ENCODE peak calls at places on chromosomes 12 and 14, in seven cellular contexts. E is body of pancreas, U is lower lobe of right lung, P is endothelial cell of umbilical vein, A is RWPE1, V is retinal pigment epithelial cell, J is heart left ventricle. C is an unnamed sample.

GRCh38 chr14:92471919-92472318 is 41.7 kb upstream of the RIN3 start:
- DNase-seq in P (peak), A (peak), U (no peak), J (no peak), V (peak), E (no peak), C (peak)

GRCh38 chr14:34554540-34555250 is 15.2 kb upstream of the EAPP start:
- DNase-seq in E (no peak), J (no peak), A (no peak), U (no peak), V (no peak), P (no peak), C (no peak)

GRCh38 chr12:48881652-48882324 is 16.1 kb upstream of the RND1 start:
- DNase-seq in J (no peak), A (no peak), U (no peak), V (no peak), P (no peak), E (no peak), C (no peak)

GRCh38 chr14:95207475-95208253 is 50.3 kb upstream of the DICER1 start:
- DNase-seq in P (no peak), J (no peak), V (no peak), U (no peak), A (no peak), E (no peak), C (no peak)

GRCh38 chr12:110141389-110141788 is 17.2 kb downstream of the IFT81 start:
- DNase-seq in P (no peak), A (no peak), V (no peak), U (no peak), J (no peak), E (no peak), C (no peak)

GRCh38 chr12:15834575-15834974 is 45.4 kb upstream of the EPS8 start:
- DNase-seq in P (no peak), E (no peak), V (no peak), U (no peak), A (no peak), J (no peak), C (no peak)

GRCh38 chr12:121857322-121858246 is 1.1 kb downstream of the HPD start:
- DNase-seq in P (no peak), E (no peak), V (no peak), U (no peak), A (no peak), J (no peak), C (no peak)

GRCh38 chr14:61296707-61297502 is 15.8 kb upstream of the TMEM30B start:
- DNase-seq in P (peak), J (no peak), E (no peak), A (peak), U (no peak), V (no peak), C (no peak)

GRCh38 chr14:25042362-25043299 is 7.3 kb downstream of the STXBP6 start:
- DNase-seq in E (no peak), U (no peak), P (peak), J (peak), A (no peak), V (no peak), C (no peak)

GRCh38 chr14:89507521-89507920 is 90.5 kb upstream of the FOXN3 start:
- DNase-seq in J (no peak), E (no peak), P (peak), V (peak), U (no peak), A (peak), C (no peak)

GRCh38 chr12:123396954-123397353 is 13.0 kb downstream of the KMT5A start:
- DNase-seq in A (no peak), J (no peak), P (no peak), V (no peak), U (no peak), E (peak), C (no peak)

GRCh38 chr14:101774814-101775213 is 13.3 kb downstream of the PPP2R5C start:
- DNase-seq in E (no peak), V (no peak), U (no peak), A (no peak), P (no peak), J (no peak), C (no peak)

GRCh38 chr14:71212683-71213107 is 305.4 kb downstream of the PCNX1 start:
- DNase-seq in E (no peak), A (no peak), J (no peak), V (no peak), U (no peak), P (no peak), C (no peak)

GRCh38 chr14:56635041-56635440 is 55.4 kb downstream of the TMEM260 start:
- DNase-seq in U (no peak), V (no peak), A (no peak), J (no peak), E (no peak), P (no peak), C (no peak)

GRCh38 chr14:23057757-23058653 is 685 bp upstream of the CDH24 start:
- DNase-seq in P (peak), A (peak), J (peak), U (peak), V (peak), E (peak), C (peak)

GRCh38 chr14:23063601-23064000 is 6.3 kb upstream of the CDH24 start:
- DNase-seq in V (no peak), E (no peak), U (no peak), P (no peak), J (no peak), A (no peak), C (peak)

GRCh38 chr14:23058654-23059504 is 1.6 kb upstream of the CDH24 start:
- DNase-seq in P (no peak), A (no peak), J (no peak), U (no peak), V (no peak), E (no peak), C (no peak)

GRCh38 chr14:23060536-23061260 is 3.4 kb upstream of the CDH24 start:
- DNase-seq in A (no peak), V (no peak), U (no peak), E (no peak), P (no peak), J (no peak), C (no peak)

GRCh38 chr14:23061995-23062394 is 4.7 kb upstream of the CDH24 start:
- DNase-seq in E (peak), U (no peak), V (peak), P (peak), A (peak), J (peak), C (no peak)
- TF ChIP-seq CTCF in E (no peak), U (no peak), V (no peak), P (no peak), A (no peak), J (no peak), C (no peak)

GRCh38 chr14:22842211-22843122 is 6.1 kb downstream of the MMP14 start:
- DNase-seq in J (no peak), U (peak), E (no peak), A (no peak), V (no peak), P (no peak), C (no peak)

GRCh38 chr14:22845103-22845394 is 8.7 kb downstream of the MMP14 start:
- DNase-seq in P (no peak), U (peak), A (no peak), V (no peak), E (no peak), J (no peak), C (no peak)

GRCh38 chr14:22843123-22843925 is 6.9 kb downstream of the MMP14 start:
- DNase-seq in P (no peak), V (no peak), E (no peak), A (no peak), J (no peak), U (peak), C (no peak)

GRCh38 chr14:22845821-22846625 is 9.6 kb downstream of the MMP14 start:
- DNase-seq in U (peak), V (no peak), J (no peak), A (no peak), E (peak), P (no peak), C (no peak)

DNA sequence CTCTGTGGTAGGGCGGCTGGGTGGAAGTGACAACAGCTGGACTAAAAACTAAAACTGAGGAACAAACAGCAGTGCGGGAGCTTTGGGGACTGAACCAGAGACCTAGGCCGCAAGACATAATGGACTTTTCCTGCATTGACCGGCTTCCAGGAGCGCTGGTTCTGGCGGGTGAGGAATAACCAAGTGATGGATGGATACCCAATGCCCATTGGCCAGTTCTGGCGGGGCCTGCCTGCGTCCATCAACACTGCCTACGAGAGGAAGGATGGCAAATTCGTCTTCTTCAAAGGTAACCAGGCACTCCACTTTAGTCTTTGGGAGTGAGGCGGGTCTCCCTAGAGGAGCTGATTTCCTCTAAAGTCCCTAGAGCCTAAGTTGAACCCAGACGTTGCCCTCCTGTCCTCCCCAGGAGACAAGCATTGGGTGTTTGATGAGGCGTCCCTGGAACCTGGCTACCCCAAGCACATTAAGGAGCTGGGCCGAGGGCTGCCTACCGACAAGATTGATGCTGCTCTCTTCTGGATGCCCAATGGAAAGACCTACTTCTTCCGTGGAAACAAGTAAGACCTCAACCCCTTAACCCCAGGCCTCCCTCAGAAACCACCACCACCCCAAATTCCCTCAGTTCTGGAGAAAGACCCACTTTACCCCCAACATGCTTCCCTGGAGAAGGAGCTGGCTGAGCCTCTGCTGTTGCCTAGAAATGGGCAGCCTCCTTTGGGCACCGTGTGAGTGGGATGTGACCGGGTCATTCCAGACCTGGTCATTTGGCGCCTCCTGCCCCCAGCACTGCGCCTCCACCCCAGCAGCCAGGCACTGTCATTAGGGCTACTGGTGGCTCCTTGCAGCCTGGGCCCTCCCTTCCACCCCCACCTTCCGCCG is 8.1 kb downstream of the MMP14 start:
- DNase-seq in J (no peak), A (no peak), U (peak), P (no peak), E (no peak), V (no peak), C (no peak)
- TF ChIP-seq CTCF in J (no peak), A (no peak), U (no peak), P (no peak), E (no peak), V (no peak), C (no peak)

DNA sequence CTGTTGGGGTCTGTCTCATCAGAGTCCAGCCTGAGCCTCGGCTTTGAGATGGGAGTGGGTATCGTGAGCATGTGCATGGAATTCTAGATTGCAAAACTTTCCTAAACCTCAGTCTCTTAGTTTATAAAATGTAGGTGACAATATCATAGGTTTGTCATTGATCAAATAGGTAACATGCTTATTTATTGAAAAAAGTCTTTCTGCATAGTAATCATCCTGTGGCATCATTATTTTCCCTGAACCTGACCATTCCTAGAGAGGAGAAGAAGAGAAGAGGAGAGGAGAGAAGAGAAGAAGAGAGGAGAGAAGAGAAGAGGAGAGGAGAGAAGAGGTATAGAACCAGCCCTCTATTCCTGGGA is 4.1 kb downstream of the SMIM41 start:
- DNase-seq in E (no peak), V (no peak), A (no peak), U (no peak), J (no peak), P (no peak), C (no peak)
- TF ChIP-seq CTCF in E (no peak), V (no peak), A (no peak), U (no peak), J (no peak), P (no peak), C (no peak)

GRCh38 chr14:65410640-65411039 is 1.9 kb upstream of the FUT8 start:
- DNase-seq in P (no peak), U (no peak), J (no peak), A (no peak), V (no peak), E (no peak), C (no peak)

GRCh38 chr14:65411656-65412188 is 808 bp upstream of the FUT8 start:
- DNase-seq in V (peak), J (peak), E (peak), U (peak), P (peak), A (peak), C (peak)

GRCh38 chr14:65413739-65414045 is 1.2 kb downstream of the FUT8 start:
- DNase-seq in U (no peak), V (no peak), A (no peak), J (no peak), E (no peak), P (no peak), C (no peak)

GRCh38 chr14:65412881-65413738 is 580 bp downstream of the FUT8 start:
- DNase-seq in V (no peak), J (peak), E (no peak), A (peak), U (peak), P (peak), C (no peak)

DNA sequence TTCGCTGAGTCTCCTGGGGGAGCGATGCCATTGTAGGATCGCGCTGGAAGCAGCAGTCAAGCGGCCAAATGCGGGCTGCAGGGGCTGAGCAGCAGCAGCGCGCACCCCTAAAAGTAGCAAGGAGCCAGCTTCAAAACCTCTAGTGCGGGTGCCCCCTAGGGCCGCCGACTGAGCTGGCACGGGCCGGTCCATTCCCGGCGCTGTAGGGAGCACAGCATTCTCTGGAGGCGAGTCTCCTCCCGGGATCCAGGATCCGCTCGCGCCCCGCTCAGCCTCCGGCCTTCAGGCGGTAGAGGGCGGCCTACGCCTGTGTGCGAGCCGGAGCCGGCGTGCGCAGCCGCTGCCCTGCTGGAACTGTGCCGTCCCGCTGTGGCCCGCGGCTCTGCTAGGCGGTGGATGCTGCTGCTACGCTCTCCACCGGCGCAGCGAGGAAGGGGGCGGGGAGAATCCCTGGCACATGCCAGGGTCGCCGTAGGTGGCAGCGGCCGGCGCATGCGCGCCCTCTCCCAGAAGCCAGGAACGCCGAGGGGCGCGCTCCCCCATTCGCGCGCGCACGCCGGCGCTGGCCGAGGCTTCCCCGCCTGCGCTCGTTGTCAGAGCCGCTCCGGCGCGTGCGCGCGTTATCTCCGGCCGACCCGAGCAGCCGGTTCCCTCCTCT is at the start of gene FUT8:
- DNase-seq in V (peak), U (peak), A (peak), J (peak), P (peak), E (peak), C (peak)
- TF ChIP-seq CTCF in V (peak), U (peak), A (peak), J (peak), P (peak), E (peak), C (peak)

GRCh38 chr14:45819107-45819506 is 566.1 kb upstream of the MIS18BP1 start:
- DNase-seq in V (no peak), J (no peak), U (no peak), A (no peak), P (no peak), E (no peak), C (no peak)
- TF ChIP-seq CTCF in V (no peak), J (no peak), U (no peak), A (no peak), P (no peak), E (no peak), C (no peak)